ENCODE peak calls at places on chromosome 21, in four cellular contexts. One of them, this sample, is unnamed.
A peak's percentile ranks its signal among the peaks of the same experiment; 100 is the strongest.

GRCh38 chr21:22575165-22575584 is 1577.0 kb downstream of the NCAM2 start:
- DNase-seq in CD4-positive, alpha-beta T cell: no peak
- DNase-seq in lung: no peak
- DNase-seq in transverse colon: no peak
- DNase-seq in this sample: no peak

GRCh38 chr21:46196733-46197132 is 12.5 kb upstream of the SPATC1L start:
- DNase-seq in transverse colon: no peak
- DNase-seq in CD4-positive, alpha-beta T cell: no peak
- DNase-seq in lung: no peak
- DNase-seq in this sample: no peak

GRCh38 chr21:42850866-42851391 is 28.4 kb downstream of the WDR4 start:
- DNase-seq in transverse colon: no peak
- DNase-seq in CD4-positive, alpha-beta T cell: peak; percentile 46
- DNase-seq in lung: no peak
- DNase-seq in this sample: no peak

GRCh38 chr21:42113926-42114409 is 42.9 kb downstream of the UMODL1 start:
- DNase-seq in CD4-positive, alpha-beta T cell: no peak
- DNase-seq in lung: no peak
- DNase-seq in transverse colon: no peak
- DNase-seq in this sample: no peak

GRCh38 chr21:46188226-46189212 is 4.3 kb upstream of the SPATC1L start:
- DNase-seq in lung: no peak
- DNase-seq in CD4-positive, alpha-beta T cell: no peak
- DNase-seq in transverse colon: no peak
- DNase-seq in this sample: no peak

GRCh38 chr21:25283720-25284119 is 323.6 kb downstream of the MRPL39 start:
- DNase-seq in lung: no peak
- DNase-seq in transverse colon: no peak
- DNase-seq in CD4-positive, alpha-beta T cell: no peak
- DNase-seq in this sample: peak; percentile 39

GRCh38 chr21:46100426-46100825 is 2.5 kb downstream of the COL6A2 start:
- DNase-seq in lung: peak; percentile 27
- DNase-seq in transverse colon: peak; percentile 6
- DNase-seq in CD4-positive, alpha-beta T cell: no peak
- DNase-seq in this sample: no peak

GRCh38 chr21:33539612-33540011 is 2.3 kb downstream of the GART start:
- DNase-seq in lung: no peak
- DNase-seq in transverse colon: no peak
- DNase-seq in CD4-positive, alpha-beta T cell: no peak
- DNase-seq in this sample: no peak

GRCh38 chr21:14116080-14116481 is 94.7 kb downstream of the LIPI start:
- DNase-seq in transverse colon: no peak
- DNase-seq in CD4-positive, alpha-beta T cell: no peak
- DNase-seq in lung: no peak
- DNase-seq in this sample: peak; percentile 12

GRCh38 chr21:14548751-14549150 is 2.6 kb upstream of the SAMSN1 start:
- DNase-seq in lung: no peak
- DNase-seq in transverse colon: no peak
- DNase-seq in CD4-positive, alpha-beta T cell: no peak
- DNase-seq in this sample: no peak

GRCh38 chr21:36125513-36126121 is 9.3 kb upstream of the CBR3 start:
- DNase-seq in transverse colon: peak; percentile 67
- DNase-seq in CD4-positive, alpha-beta T cell: peak; percentile 60
- DNase-seq in lung: peak; percentile 67
- DNase-seq in this sample: no peak

DNA sequence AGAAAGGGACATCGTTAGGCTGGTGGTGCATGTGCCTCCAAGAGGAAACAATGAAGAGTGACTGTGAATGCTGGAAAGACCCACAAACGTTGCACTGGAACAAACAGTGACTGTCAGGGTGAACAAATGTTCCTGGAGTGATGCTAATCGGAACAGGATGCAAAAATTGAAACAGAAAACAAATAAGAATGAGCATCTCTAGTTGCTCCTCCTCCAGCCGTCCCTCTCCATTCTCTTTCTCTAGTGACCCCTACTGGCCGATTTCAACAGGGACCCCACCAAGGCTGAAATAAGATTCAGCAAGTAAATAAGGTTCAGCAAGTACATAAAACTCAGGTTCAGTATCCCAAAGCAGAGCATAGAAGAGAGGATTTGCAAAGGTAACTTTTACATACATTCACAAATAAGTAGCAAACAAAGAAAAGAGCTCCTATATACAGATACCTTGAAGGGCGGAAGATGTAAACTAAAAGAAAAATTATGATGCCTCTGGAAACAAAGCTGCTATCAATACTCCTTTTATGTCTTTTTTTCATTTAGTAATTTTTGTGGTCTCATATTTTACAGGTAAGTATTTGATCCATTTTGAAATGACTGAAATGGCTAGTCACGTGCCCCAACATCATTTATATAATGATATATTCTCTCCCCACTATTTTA is 836.1 kb upstream of the ADAMTS5 start:
- DNase-seq in transverse colon: peak; percentile 39
- DNase-seq in CD4-positive, alpha-beta T cell: no peak
- DNase-seq in lung: peak; percentile 47
- DNase-seq in this sample: no peak
- TF ChIP-seq CTCF in transverse colon: peak; percentile 55
- TF ChIP-seq CTCF in CD4-positive, alpha-beta T cell: no peak
- TF ChIP-seq CTCF in lung: peak; percentile 33
- TF ChIP-seq CTCF in this sample: peak; percentile 40

DNA sequence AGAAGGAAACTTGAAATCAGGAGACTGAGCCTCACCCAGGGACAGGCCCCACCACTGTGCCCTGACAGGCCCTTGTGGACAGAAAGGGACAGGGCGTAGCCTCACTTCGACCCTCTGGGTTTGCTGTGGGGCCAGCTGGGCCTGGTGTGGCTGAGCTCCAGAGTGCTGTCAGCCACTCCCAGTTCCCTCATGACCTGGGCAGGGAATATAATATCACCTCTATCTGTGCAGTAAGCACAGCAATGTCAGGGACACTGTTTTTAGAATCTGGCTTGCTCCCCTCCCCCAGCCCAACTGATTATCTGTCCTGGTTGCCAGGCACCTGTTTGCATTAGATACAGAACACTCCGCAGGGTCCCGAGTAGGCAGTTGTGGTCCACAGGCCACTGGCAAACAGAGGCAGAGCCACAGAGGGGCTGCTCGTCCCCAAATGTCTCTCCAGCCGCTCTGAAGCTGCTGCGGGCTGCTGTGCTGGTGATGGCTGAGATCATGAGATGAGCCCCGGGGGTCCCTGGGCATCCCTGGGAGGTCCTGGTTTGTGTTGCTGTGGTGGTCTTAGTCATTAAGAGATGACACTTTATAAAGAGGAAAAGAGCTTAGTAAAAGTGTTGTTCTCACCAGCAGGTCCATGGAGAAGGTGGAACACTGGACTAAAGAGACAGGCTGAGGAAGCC is 51.6 kb downstream of the ETS2 start:
- DNase-seq in lung: no peak
- DNase-seq in CD4-positive, alpha-beta T cell: no peak
- DNase-seq in transverse colon: no peak
- DNase-seq in this sample: no peak
- TF ChIP-seq CTCF in lung: no peak
- TF ChIP-seq CTCF in CD4-positive, alpha-beta T cell: no peak
- TF ChIP-seq CTCF in transverse colon: no peak
- TF ChIP-seq CTCF in this sample: no peak

GRCh38 chr21:29074783-29075182 is 1.3 kb upstream of the CCT8 start:
- DNase-seq in lung: no peak
- DNase-seq in transverse colon: no peak
- DNase-seq in CD4-positive, alpha-beta T cell: no peak
- DNase-seq in this sample: no peak
- TF ChIP-seq CTCF in lung: no peak
- TF ChIP-seq CTCF in transverse colon: no peak
- TF ChIP-seq CTCF in CD4-positive, alpha-beta T cell: no peak
- TF ChIP-seq CTCF in this sample: no peak

DNA sequence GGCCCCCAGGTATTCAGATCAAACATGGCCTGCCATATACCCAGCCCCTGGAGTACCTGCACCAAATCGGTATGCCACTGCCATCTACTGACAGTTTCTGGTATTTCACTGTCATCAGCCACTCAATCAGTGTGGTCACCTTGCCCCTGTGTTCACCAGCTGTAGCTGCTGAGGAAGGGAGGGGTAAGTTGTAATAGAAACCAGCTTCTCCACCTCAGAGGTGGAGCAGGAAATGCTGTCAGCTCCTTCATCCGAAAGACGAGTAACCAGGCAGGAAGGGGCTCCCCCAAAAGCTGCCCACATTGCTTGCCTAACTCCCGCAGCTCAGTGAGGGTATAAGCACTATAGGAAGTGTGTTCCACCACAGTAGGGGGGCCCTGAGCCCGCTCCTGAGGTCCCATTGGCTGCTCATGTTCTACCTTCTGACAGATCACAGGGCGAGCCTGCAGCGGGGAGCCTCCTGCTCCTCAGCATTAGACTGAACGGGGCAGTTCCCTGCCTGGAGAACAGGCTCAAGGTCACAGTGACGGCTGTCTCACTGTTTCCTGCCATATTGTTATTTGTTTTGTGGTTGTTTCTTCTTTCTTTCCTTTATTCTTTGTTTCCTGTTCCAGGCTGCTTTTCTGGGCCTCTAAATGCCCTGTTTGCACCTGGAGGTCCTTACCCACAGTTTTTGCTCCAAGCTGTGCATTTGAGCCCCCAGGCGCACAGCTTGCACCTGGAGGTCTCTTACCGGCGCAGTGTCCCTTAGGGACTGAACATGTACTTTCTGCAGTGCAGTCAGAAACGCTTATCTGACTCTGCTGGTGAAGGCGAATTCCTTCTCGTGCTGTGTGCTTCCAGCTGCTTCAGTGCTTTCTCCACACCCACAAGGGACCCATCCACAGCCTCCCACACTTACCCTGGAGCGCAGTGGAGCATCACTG is 1638.3 kb downstream of the MRPL39 start:
- DNase-seq in CD4-positive, alpha-beta T cell: peak; percentile 56
- DNase-seq in lung: no peak
- DNase-seq in transverse colon: peak; percentile 45
- DNase-seq in this sample: peak; percentile 10
- TF ChIP-seq CTCF in CD4-positive, alpha-beta T cell: peak; percentile 49
- TF ChIP-seq CTCF in lung: peak; percentile 2
- TF ChIP-seq CTCF in transverse colon: peak; percentile 18
- TF ChIP-seq CTCF in this sample: peak; percentile 64

GRCh38 chr21:15775291-15775690 is 45.5 kb downstream of the USP25 start:
- DNase-seq in transverse colon: no peak
- DNase-seq in CD4-positive, alpha-beta T cell: no peak
- DNase-seq in lung: no peak
- DNase-seq in this sample: no peak

GRCh38 chr21:15771311-15771710 is 41.5 kb downstream of the USP25 start:
- DNase-seq in CD4-positive, alpha-beta T cell: no peak
- DNase-seq in lung: no peak
- DNase-seq in transverse colon: no peak
- DNase-seq in this sample: no peak

GRCh38 chr21:15772654-15773053 is 42.9 kb downstream of the USP25 start:
- DNase-seq in lung: no peak
- DNase-seq in transverse colon: no peak
- DNase-seq in CD4-positive, alpha-beta T cell: no peak
- DNase-seq in this sample: no peak

GRCh38 chr21:15775981-15776380 is 46.2 kb downstream of the USP25 start:
- DNase-seq in lung: no peak
- DNase-seq in CD4-positive, alpha-beta T cell: no peak
- DNase-seq in transverse colon: no peak
- DNase-seq in this sample: no peak

GRCh38 chr21:15774590-15774989 is 44.8 kb downstream of the USP25 start:
- DNase-seq in transverse colon: no peak
- DNase-seq in lung: no peak
- DNase-seq in CD4-positive, alpha-beta T cell: no peak
- DNase-seq in this sample: no peak
- TF ChIP-seq CTCF in transverse colon: no peak
- TF ChIP-seq CTCF in lung: no peak
- TF ChIP-seq CTCF in CD4-positive, alpha-beta T cell: no peak
- TF ChIP-seq CTCF in this sample: no peak

GRCh38 chr21:35048706-35049617 is at the start of gene RUNX1:
- DNase-seq in CD4-positive, alpha-beta T cell: peak; percentile 63
- DNase-seq in transverse colon: peak; percentile 63
- DNase-seq in lung: peak; percentile 58
- DNase-seq in this sample: peak; percentile 95
- TF ChIP-seq CTCF in CD4-positive, alpha-beta T cell: no peak
- TF ChIP-seq CTCF in transverse colon: no peak
- TF ChIP-seq CTCF in lung: no peak
- TF ChIP-seq CTCF in this sample: peak; percentile 20

GRCh38 chr21:43974791-43975468 is 37.2 kb upstream of the TRAPPC10 start:
- DNase-seq in CD4-positive, alpha-beta T cell: no peak
- DNase-seq in lung: no peak
- DNase-seq in transverse colon: no peak
- DNase-seq in this sample: no peak
- TF ChIP-seq CTCF in CD4-positive, alpha-beta T cell: no peak
- TF ChIP-seq CTCF in lung: no peak
- TF ChIP-seq CTCF in transverse colon: no peak
- TF ChIP-seq CTCF in this sample: no peak

GRCh38 chr21:16264314-16264713 is 534.5 kb downstream of the USP25 start:
- DNase-seq in CD4-positive, alpha-beta T cell: no peak
- DNase-seq in transverse colon: no peak
- DNase-seq in lung: no peak
- DNase-seq in this sample: no peak

GRCh38 chr21:16262109-16262508 is 532.3 kb downstream of the USP25 start:
- DNase-seq in transverse colon: no peak
- DNase-seq in CD4-positive, alpha-beta T cell: no peak
- DNase-seq in lung: no peak
- DNase-seq in this sample: no peak

DNA sequence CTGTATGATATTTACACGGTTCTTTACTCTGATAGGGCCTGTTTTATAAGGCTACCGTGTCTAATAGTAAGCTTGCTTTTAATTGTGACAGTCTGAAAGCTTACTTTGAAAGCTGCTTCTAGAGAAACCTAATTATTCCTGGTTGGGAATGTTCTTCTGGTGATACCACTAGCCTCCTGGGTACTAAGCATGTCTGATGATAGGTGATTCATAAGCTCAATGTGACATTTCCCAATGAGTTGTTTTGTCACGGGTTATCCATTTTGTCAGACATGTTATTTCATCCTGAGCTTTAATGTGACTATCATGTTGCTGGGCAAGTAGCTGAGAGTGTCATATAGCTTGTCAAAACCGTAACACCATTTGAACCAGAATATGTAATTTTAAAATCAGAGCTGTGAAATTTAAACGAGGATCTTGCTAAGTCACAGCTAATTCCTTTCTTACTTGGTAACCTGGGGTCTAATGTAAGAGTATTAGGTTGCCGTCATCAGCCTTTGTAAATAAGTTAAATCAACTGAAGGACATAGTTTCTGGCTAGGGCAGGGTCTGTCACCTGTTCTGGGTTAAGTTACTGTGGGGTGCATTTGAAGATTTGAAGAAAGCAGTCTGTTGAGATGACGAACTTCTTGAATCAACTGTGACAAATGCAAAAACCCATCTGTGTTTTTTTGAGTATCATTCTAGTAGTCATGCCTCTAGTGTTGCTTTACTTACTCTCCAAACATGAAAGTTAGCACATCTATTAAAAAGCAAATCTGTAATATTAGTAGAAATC is 529.2 kb downstream of the USP25 start:
- DNase-seq in CD4-positive, alpha-beta T cell: no peak
- DNase-seq in transverse colon: no peak
- DNase-seq in lung: no peak
- DNase-seq in this sample: no peak
- TF ChIP-seq CTCF in CD4-positive, alpha-beta T cell: no peak
- TF ChIP-seq CTCF in transverse colon: no peak
- TF ChIP-seq CTCF in lung: no peak
- TF ChIP-seq CTCF in this sample: no peak

This sample was measured in GM12864.